ENCODE peak calls at places on chromosome 5, in eight cellular contexts. S is activated B cell treated with CpG ODN at 0.5 μM for 24 hours, B is suprapubic skin, R is bronchial epithelial cell, A is AG09319, N is fibroblast of mammary gland, I is IMR-90, L is glutamatergic neuron. G is an unnamed sample.

GRCh38 chr5:126499742-126500396 is 76.7 kb downstream of the GRAMD2B start:
- DNase-seq in I (no peak), S (no peak), N (peak), A (no peak), R (no peak), B (no peak), L (no peak), G (no peak)

GRCh38 chr5:50463726-50464125 is 22.6 kb upstream of the EMB start:
- DNase-seq in S (no peak), B (no peak), A (no peak), L (no peak), R (no peak), N (no peak), I (no peak), G (no peak)

GRCh38 chr5:2904399-2904798 is 152.9 kb upstream of the IRX2 start:
- DNase-seq in S (no peak), A (no peak), I (no peak), N (no peak), L (no peak), B (no peak), R (no peak), G (peak)

GRCh38 chr5:112689510-112689909 is 48.2 kb upstream of the APC start:
- DNase-seq in L (no peak), I (peak), R (no peak), S (no peak), B (no peak), A (no peak), N (peak), G (no peak)

GRCh38 chr5:53151713-53152458 is 42.3 kb upstream of the MOCS2 start:
- DNase-seq in N (peak), I (peak), B (no peak), S (no peak), A (peak), L (no peak), R (peak), G (no peak)

GRCh38 chr5:14114615-14115251 is 28.4 kb upstream of the TRIO start:
- DNase-seq in A (no peak), B (no peak), R (no peak), L (no peak), I (no peak), N (no peak), S (no peak), G (no peak)

GRCh38 chr5:88683506-88684135 is 199.4 kb downstream of the MEF2C start:
- DNase-seq in I (no peak), N (no peak), L (peak), S (no peak), A (no peak), R (no peak), B (no peak), G (no peak)

GRCh38 chr5:166074839-166075481 is 2216.5 kb upstream of the WWC1 start:
- DNase-seq in S (no peak), R (no peak), L (no peak), N (no peak), A (no peak), I (no peak), B (no peak), G (no peak)

GRCh38 chr5:71788794-71789193 is 69.7 kb downstream of the CARTPT start:
- DNase-seq in A (no peak), I (no peak), N (no peak), R (no peak), L (no peak), B (no peak), S (no peak), G (no peak)

GRCh38 chr5:132362086-132362485 is 7.4 kb upstream of the SLC22A5 start:
- DNase-seq in I (no peak), S (no peak), R (peak), N (no peak), B (no peak), A (no peak), L (no peak), G (no peak)

GRCh38 chr5:58231041-58231440 is 228.8 kb downstream of the PLK2 start:
- DNase-seq in B (no peak), R (peak), N (no peak), I (peak), A (no peak), S (no peak), L (no peak), G (no peak)

GRCh38 chr5:2023196-2023595 is 140.5 kb upstream of the IRX4 start:
- DNase-seq in L (no peak), B (no peak), I (no peak), N (no peak), R (no peak), A (no peak), S (no peak), G (no peak)

GRCh38 chr5:157186309-157187045 is 5.8 kb downstream of the ITK start:
- DNase-seq in L (no peak), I (no peak), A (no peak), B (no peak), R (no peak), S (no peak), N (no peak), G (no peak)

GRCh38 chr5:146426853-146427618 is 20.1 kb upstream of the TCERG1 start:
- DNase-seq in A (no peak), S (no peak), I (peak), R (peak), B (no peak), L (no peak), N (peak), G (no peak)

GRCh38 chr5:16877267-16877935 is 58.7 kb downstream of the MYO10 start:
- DNase-seq in R (no peak), S (no peak), L (no peak), N (no peak), B (no peak), A (no peak), I (no peak), G (no peak)

GRCh38 chr5:90890183-90890582 is 331.6 kb downstream of the ADGRV1 start:
- DNase-seq in B (no peak), I (no peak), L (no peak), R (no peak), N (no peak), A (no peak), S (no peak), G (no peak)
- TF ChIP-seq CTCF in B (no peak), I (no peak), L (no peak), R (no peak), N (no peak), A (no peak), S (no peak), G (no peak)

GRCh38 chr5:152593388-152593787 is 188.3 kb upstream of the NMUR2 start:
- DNase-seq in I (no peak), N (peak), R (peak), S (no peak), L (no peak), A (no peak), B (no peak), G (no peak)
- TF ChIP-seq CTCF in I (no peak), N (no peak), R (no peak), S (no peak), L (no peak), A (no peak), B (no peak), G (peak)

DNA sequence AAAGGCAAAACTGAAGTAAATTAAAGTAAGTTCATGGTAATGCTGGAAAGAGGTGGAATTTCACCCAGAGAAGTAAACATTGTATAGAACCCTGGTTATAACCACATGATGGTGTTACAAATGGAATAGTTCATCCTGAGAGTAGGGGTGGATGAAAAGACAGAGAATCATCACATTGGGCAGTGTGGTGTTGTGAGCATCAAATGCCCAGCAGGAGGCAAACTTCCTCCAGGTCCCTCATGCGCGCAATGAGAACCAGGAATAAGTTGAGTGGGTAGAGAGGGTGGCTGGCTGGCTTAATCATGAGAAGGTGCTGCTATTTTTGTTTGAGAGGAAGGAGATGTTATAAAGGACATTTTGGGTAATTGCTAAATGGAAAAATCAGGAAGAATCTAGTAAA is 163.3 kb upstream of the HMHB1 start:
- DNase-seq in R (no peak), A (no peak), N (no peak), I (no peak), B (no peak), L (no peak), S (no peak), G (no peak)
- TF ChIP-seq CTCF in R (peak), A (peak), N (peak), I (peak), B (no peak), L (no peak), S (no peak), G (peak)

GRCh38 chr5:123001801-123002200 is 34.7 kb downstream of the PPIC start:
- DNase-seq in N (no peak), L (peak), R (no peak), A (no peak), B (no peak), I (no peak), S (no peak), G (no peak)

GRCh38 chr5:122997294-122997693 is 39.2 kb downstream of the PPIC start:
- DNase-seq in L (no peak), B (no peak), N (no peak), I (no peak), R (no peak), S (no peak), A (no peak), G (no peak)

GRCh38 chr5:122996102-122996501 is 40.4 kb downstream of the PPIC start:
- DNase-seq in I (no peak), S (no peak), N (no peak), R (no peak), B (no peak), L (no peak), A (no peak), G (no peak)

GRCh38 chr5:123000731-123001130 is 35.8 kb downstream of the PPIC start:
- DNase-seq in L (peak), A (no peak), N (no peak), R (no peak), S (no peak), I (no peak), B (no peak), G (no peak)

GRCh38 chr5:122999947-123000563 is 36.5 kb downstream of the PPIC start:
- DNase-seq in L (peak), I (no peak), S (peak), A (no peak), N (peak), R (peak), B (no peak), G (no peak)
- TF ChIP-seq CTCF in L (peak), I (peak), S (peak), A (peak), N (peak), R (peak), B (no peak), G (peak)

GRCh38 chr5:7805379-7805778 is 45.6 kb downstream of the CFAP90 start:
- DNase-seq in N (no peak), A (no peak), I (peak), S (no peak), B (no peak), R (no peak), L (peak), G (no peak)
- TF ChIP-seq CTCF in N (peak), A (peak), I (peak), S (no peak), B (no peak), R (peak), L (peak), G (peak)

DNA sequence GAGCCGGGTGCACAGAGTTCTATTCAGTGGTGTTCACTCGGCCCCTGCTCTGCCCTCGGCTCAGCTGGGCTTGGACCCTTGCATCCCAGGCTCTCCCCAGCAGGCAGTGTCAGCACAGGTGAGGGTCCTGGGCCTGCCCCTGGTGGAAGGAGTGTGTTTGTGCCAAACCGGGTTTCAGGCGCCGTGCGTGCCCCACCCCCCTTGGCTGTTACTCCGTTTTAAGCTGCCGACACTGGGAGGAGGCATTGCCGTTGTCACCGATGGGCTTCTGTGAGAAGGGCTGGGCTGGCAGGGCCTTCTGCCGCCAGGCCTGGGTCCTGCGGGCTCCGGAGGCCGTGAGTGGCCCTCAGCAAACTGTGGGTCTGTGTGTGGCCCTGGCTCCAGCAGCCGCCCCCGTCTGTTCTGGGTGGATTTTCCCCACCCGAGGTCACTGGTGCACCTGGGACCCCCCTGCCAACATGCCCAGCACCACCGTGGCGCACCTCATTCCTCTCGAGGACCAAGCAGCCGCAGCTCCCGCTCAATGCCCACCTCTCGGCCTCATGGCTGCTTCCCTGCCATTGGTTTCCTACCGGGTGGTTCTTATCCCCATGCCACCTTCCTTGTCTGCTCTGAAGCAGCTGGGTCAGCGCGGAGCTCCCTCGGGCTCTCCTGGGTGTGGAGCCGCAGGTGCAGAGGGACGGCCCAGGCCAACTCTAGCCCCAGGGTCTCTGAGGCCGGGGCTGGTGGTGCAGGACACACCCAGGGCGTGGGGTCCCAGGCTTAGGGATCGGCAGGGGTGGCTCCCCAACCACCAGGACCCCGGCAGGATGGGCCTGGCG is 44.3 kb upstream of the EXOC3 start:
- DNase-seq in B (peak), A (no peak), I (no peak), S (no peak), N (no peak), R (no peak), L (no peak), G (peak)
- TF ChIP-seq CTCF in B (no peak), A (no peak), I (no peak), S (no peak), N (no peak), R (no peak), L (no peak), G (no peak)

DNA sequence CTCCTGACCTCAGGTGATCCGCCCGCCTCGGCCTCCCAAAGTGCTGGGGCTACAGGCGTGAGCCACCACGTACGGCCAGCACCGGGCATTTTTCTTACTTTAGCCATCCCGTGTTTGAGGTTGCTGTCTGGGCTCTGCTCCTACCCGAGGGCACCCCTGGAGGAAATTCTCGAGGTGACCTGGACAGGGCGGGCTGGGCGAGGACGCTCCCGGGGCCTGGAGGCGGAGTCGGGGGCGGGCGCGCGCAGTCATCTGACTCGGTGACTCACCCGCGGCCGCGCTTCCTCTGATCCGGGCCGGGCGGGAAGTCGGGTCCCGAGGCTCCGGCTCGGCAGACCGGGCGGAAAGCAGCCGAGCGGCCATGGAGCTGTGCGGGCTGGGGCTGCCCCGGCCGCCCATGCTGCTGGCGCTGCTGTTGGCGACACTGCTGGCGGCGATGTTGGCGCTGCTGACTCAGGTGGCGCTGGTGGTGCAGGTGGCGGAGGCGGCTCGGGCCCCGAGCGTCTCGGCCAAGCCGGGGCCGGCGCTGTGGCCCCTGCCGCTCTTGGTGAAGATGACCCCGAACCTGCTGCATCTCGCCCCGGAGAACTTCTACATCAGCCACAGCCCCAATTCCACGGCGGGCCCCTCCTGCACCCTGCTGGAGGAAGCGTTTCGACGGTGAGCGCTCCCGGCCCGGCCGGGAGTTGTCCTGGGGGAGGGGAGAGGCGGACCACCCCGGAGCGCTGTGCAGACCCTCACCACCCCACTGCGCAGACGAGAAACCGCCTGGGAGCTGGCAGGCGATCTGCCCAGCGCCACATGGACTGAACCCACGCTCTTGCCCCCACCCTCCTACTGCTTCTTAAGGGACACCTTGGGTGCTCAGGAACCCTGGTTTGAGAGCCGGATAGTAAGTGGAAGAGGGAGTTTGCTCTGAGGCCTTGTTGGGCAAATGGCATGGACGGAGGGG is at the start of gene HEXB:
- DNase-seq in I (peak), B (peak), L (peak), S (peak), A (peak), R (peak), N (peak), G (peak)
- TF ChIP-seq CTCF in I (peak), B (no peak), L (no peak), S (no peak), A (no peak), R (no peak), N (no peak), G (peak)

GRCh38 chr5:107104774-107105050 is 566.0 kb downstream of the EFNA5 start:
- DNase-seq in N (no peak), I (no peak), L (no peak), S (no peak), B (no peak), A (no peak), R (peak), G (no peak)
- TF ChIP-seq CTCF in N (no peak), I (no peak), L (no peak), S (no peak), B (no peak), A (no peak), R (peak), G (no peak)

GRCh38 chr5:10521466-10522223 is 42.2 kb upstream of the ANKRD33B start:
- DNase-seq in A (no peak), B (peak), S (no peak), N (no peak), R (no peak), L (no peak), I (no peak), G (no peak)
- TF ChIP-seq CTCF in A (peak), B (no peak), S (no peak), N (peak), R (peak), L (peak), I (peak), G (peak)

G was measured in type B pancreatic cell.